ENCODE peak calls at places on chromosomes 4 and X, in four cellular contexts. I, E, O and F are unnamed samples.

GRCh38 chr4:40665844-40666243 is 36.2 kb upstream of the RBM47 start:
- DNase-seq in I (no peak), O (no peak), E (no peak), F (no peak)

GRCh38 chr4:20486433-20486832 is 213.8 kb upstream of the PACRGL start:
- DNase-seq in I (no peak), E (no peak), O (no peak), F (no peak)

GRCh38 chrX:7115557-7115956 is 32.0 kb upstream of the STS start:
- DNase-seq in E (no peak), O (no peak), I (peak), F (no peak)

GRCh38 chr4:7398104-7398423 is 36.7 kb downstream of the PSAPL1 start:
- DNase-seq in O (no peak), I (peak), E (peak), F (no peak)

GRCh38 chrX:9591496-9591895 is 126.6 kb downstream of the TBL1X start:
- DNase-seq in I (no peak), O (no peak), E (no peak), F (no peak)

GRCh38 chrX:65925592-65925991 is 114.3 kb downstream of the VSIG4 start:
- DNase-seq in E (no peak), O (no peak), I (no peak), F (no peak)

GRCh38 chr4:124019749-124020549 is 623.4 kb downstream of the SPRY1 start:
- DNase-seq in E (no peak), I (peak), O (no peak), F (no peak)

GRCh38 chr4:44425614-44426208 is 22.9 kb downstream of the KCTD8 start:
- DNase-seq in E (peak), O (peak), I (no peak), F (peak)

GRCh38 chr4:153112071-153112460 is 92.2 kb upstream of the TRIM2 start:
- DNase-seq in I (no peak), O (no peak), E (no peak), F (no peak)

GRCh38 chrX:130079824-130080406 is 30.4 kb downstream of the ELF4 start:
- DNase-seq in I (peak), E (peak), O (no peak), F (peak)

GRCh38 chrX:72100824-72101351 is 30.8 kb downstream of the RTL5 start:
- DNase-seq in O (no peak), I (no peak), E (no peak), F (no peak)

GRCh38 chr4:107891299-107891698 is 40.0 kb upstream of the CYP2U1 start:
- DNase-seq in I (no peak), E (no peak), O (no peak), F (no peak)

GRCh38 chr4:67746797-67747495 is 7.2 kb downstream of the GNRHR start:
- DNase-seq in I (peak), O (no peak), E (peak), F (peak)

GRCh38 chr4:57187241-57187640 is 77.1 kb upstream of the IGFBP7 start:
- DNase-seq in I (no peak), E (no peak), O (no peak), F (no peak)

GRCh38 chr4:144646523-144647094 is 653 bp downstream of the HHIP start:
- DNase-seq in O (peak), I (peak), E (no peak), F (no peak)

GRCh38 chrX:96685205-96686099 is 810 bp downstream of the DIAPH2 start:
- DNase-seq in O (peak), E (peak), I (peak), F (no peak)
- H4K91ac ChIP-seq in O (no peak), E (peak), I (no peak), F (no peak)

GRCh38 chr4:185657699-185658098 is 122.4 kb upstream of the PDLIM3 start:
- DNase-seq in E (no peak), I (no peak), O (no peak), F (no peak)

GRCh38 chr4:185657191-185657590 is 121.9 kb upstream of the PDLIM3 start:
- DNase-seq in O (no peak), E (no peak), I (no peak), F (peak)

GRCh38 chr4:185654311-185654710 is 119.0 kb upstream of the PDLIM3 start:
- DNase-seq in I (no peak), O (no peak), E (no peak), F (no peak)

GRCh38 chr4:185656467-185656890 is 121.2 kb upstream of the PDLIM3 start:
- DNase-seq in E (peak), I (peak), O (peak), F (peak)

DNA sequence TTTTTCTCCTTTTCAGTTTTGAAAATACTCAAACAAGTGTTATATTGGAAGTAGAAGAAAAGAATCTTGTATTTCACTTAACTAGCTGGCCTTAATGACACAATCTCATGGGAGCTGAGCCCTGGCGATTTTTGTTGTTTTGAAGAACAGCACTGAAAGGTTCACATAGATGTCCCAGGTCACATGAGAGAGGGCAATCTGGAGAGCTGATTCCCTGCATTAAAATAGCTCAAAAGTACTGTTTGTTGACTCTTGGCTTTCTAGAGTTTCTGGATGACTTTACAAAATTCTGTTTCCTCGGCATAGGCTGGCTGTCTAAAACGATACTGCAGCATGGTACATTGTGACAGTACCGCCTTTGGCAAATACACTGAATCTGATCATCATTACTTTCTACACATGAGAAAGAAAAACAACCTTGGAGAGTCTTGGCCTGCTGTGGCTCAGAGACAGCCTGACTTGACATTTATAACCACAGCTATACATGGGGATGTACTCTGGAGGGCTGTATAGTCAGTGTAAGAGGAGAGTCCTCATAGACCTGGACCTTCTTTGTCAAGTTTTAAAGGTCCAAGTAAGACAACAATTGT is 119.8 kb upstream of the PDLIM3 start:
- DNase-seq in E (no peak), I (no peak), O (no peak), F (no peak)
- H4K8ac ChIP-seq in E (no peak), I (no peak), O (no peak), F (no peak)

GRCh38 chr4:27760176-27760575 is 899.5 kb downstream of the STIM2 start:
- DNase-seq in I (no peak), O (no peak), E (no peak), F (no peak)
- H4K91ac ChIP-seq in I (no peak), O (no peak), E (no peak), F (no peak)

DNA sequence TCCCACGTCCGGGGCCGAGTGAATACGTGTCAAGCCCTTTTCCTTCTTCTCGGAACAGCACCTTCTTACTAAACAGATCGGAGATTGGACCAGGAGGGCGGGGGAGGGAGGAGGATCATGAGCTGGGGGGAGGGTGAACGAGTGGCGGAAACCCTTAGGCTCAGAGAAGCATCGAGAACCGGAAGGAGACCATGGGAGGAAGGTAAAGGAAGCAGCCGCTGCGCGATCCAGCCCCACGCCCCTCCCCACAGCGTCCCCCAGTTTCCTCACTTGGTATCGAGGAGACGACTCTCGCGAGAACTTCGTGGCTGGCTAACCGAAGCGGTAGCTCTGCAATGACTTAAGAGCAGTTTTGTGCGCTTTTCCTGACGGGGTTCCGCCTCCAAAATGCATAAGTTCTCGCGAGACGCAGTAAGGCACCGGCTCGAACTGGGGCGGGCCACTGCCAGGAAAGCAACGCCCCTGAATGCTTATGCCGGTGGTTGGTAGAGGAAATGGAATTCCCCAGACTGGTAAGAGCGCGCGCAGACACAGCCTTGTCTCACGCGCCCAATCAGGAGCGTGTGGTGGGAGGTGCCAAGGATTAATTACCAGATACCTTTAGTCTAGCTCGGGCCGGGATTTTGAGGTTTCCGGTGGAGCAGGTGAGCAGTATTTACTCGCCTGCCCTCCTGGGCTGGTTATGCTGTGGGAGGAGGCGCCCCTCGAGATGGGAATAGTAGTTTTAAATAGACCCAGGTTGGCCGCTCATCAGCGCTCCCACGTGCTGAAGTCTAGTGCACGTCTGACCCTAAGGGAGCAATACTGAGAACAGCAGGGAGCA is 534 bp upstream of the UBE2D3 start:
- DNase-seq in O (peak), E (peak), I (peak), F (peak)
- H4K8ac ChIP-seq in O (peak), E (peak), I (peak), F (peak)

GRCh38 chr4:184388106-184388505 is 86.2 kb downstream of the IRF2 start:
- DNase-seq in O (no peak), I (no peak), E (no peak), F (no peak)

GRCh38 chr4:184387351-184387750 is 87.0 kb downstream of the IRF2 start:
- DNase-seq in I (no peak), E (no peak), O (no peak), F (no peak)

GRCh38 chr4:184384810-184385557 is 89.4 kb downstream of the IRF2 start:
- DNase-seq in E (peak), I (no peak), O (peak), F (no peak)

GRCh38 chr4:184385705-184386141 is 88.6 kb downstream of the IRF2 start:
- DNase-seq in E (no peak), I (no peak), O (peak), F (no peak)

DNA sequence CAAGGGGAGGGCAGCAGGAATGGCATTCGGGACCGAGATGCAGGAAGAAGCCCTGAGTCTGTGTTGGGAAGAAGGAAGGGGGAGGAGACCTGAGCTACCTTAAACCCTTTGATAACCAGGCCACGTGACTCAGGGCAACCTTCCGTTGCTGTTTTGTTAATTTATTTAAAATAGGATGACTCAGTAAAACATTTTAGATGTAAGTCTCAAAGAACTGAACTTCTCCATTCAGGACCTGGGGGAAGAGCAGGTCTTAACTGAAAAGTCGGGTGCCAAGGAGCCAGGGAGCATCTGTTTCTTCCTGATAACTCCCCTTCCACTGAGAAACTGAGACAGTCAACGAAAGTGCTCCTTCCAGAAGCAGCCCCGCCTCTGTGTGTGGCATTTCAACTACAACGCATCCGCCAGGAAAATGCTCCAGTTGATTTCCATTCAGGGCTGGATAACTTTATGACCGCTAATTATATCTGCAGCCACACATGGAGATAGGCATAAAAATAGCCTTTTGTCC is 88.0 kb downstream of the IRF2 start:
- DNase-seq in E (no peak), O (peak), I (no peak), F (no peak)
- H4K91ac ChIP-seq in E (peak), O (no peak), I (no peak), F (no peak)

GRCh38 chr4:53366301-53366716 is 448 bp upstream of the SCFD2 start:
- DNase-seq in I (no peak), E (no peak), O (no peak), F (no peak)
- H4K8ac ChIP-seq in I (no peak), E (peak), O (no peak), F (no peak)

DNA sequence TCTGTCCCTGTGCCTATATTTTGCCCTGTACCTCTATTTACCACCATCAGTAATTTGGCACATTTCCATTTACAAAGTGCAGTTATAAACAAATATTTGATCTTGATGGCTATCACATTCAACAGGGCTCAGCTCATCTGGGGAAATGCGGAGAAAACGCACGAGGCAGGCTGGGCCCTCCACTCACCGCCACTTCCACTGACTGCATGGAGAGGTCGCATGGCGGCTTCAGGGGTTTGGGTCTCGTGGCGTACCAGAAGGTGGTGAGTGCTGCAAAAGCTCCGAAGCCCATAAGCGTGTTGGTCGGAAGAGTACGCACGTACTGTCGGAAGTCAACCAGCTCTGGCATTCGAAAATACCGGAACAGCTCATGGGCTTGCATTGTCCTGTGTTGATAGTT is 22.6 kb downstream of the ACSL1 start:
- DNase-seq in O (no peak), E (no peak), I (no peak), F (no peak)
- H4K91ac ChIP-seq in O (no peak), E (no peak), I (no peak), F (no peak)

DNA sequence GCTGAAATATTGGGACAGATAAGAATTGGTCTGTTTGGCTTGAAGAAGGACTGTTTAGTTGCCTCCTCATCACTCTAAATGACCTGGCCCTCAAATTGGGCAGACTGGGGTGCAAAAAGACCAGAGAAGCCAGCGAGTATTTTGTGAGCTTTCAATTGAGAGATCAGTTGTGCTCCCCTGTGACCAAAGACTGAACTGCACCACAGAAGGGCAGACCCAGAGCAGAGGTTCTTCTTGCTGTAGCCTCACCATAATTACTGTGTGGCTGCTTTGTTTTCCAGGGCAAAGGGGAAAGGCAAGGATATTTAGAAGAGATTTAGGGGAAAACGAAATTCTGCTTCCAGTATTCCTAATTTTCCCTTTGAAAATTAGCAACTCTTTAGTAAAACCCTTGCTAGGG is 104.0 kb upstream of the MBNL3 start:
- DNase-seq in E (no peak), I (peak), O (peak), F (peak)
- H4K8ac ChIP-seq in E (no peak), I (no peak), O (no peak), F (no peak)

DNA sequence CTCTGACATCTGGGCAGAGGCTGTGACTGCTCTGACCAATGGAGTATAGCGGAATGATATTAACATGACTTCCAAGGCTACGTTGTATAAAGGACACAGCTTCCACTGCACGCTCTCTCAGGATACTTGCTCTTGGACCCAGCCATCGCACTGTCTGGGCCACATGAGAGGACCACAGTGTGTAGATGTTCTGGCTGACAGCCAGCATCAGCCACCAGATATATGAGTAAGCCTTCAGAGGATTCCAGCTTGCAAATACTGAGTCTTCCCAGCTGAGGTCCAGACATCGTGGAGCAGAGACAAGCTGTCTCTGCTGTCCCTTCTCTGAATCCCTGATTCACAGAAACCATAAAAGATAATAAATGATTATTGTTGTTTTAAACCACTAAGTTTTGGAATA is 146.8 kb upstream of the USP9X start:
- DNase-seq in E (peak), I (peak), O (no peak), F (no peak)
- H4K91ac ChIP-seq in E (no peak), I (no peak), O (no peak), F (no peak)